ENCODE peak calls at places on chromosomes 2 and 18, in seven cellular contexts. E is neuronal stem cell, X is IMR-90, R is H9, F is H1, B is mesenchymal stem cell, V is trophoblast cell. U is an unnamed sample.

GRCh38 chr2:170886391-170886790 is 42.7 kb upstream of the GORASP2 start:
- DNase-seq in E (no peak), X (peak), R (no peak), F (no peak), B (peak), V (peak), U (no peak)

GRCh38 chr2:67566292-67566691 is 169.2 kb downstream of the ETAA1 start:
- DNase-seq in E (no peak), X (no peak), R (no peak), F (no peak), B (no peak), V (peak), U (no peak)

GRCh38 chr2:138335036-138335435 is 166.5 kb upstream of the SPOPL start:
- DNase-seq in E (no peak), X (no peak), R (no peak), F (no peak), B (peak), V (no peak), U (no peak)

GRCh38 chr18:11149441-11150270 is at the start of gene PIEZO2:
- DNase-seq in E (peak), X (peak), R (peak), F (peak), B (peak), V (no peak), U (peak)

GRCh38 chr2:183487316-183487715 is 363.1 kb downstream of the NUP35 start:
- DNase-seq in E (no peak), X (no peak), R (no peak), F (no peak), B (no peak), V (peak), U (no peak)

GRCh38 chr2:239235311-239235710 is 165.5 kb downstream of the HDAC4 start:
- DNase-seq in E (no peak), X (no peak), R (no peak), F (no peak), B (no peak), V (no peak), U (no peak)

GRCh38 chr2:61677306-61677705 is 139.2 kb upstream of the XPO1 start:
- DNase-seq in E (no peak), X (no peak), R (no peak), F (no peak), B (no peak), V (no peak), U (no peak)

GRCh38 chr18:74631242-74632087 is 33.8 kb downstream of the ZNF407 start:
- DNase-seq in E (no peak), X (peak), R (no peak), F (no peak), B (peak), V (peak), U (no peak)

GRCh38 chr18:35019929-35020328 is 21.3 kb upstream of the MAPRE2 start:
- DNase-seq in E (no peak), X (peak), R (no peak), F (no peak), B (peak), V (peak), U (no peak)

GRCh38 chr2:129396980-129397599 is 582.4 kb upstream of the RAB6C start:
- DNase-seq in E (peak), X (no peak), R (peak), F (no peak), B (peak), V (peak), U (peak)

GRCh38 chr2:134207589-134208209 is 46.2 kb upstream of the MGAT5 start:
- DNase-seq in E (no peak), X (peak), R (peak), F (peak), B (peak), V (peak), U (peak)

GRCh38 chr2:161116463-161116960 is 43.7 kb upstream of the TANK start:
- DNase-seq in E (no peak), X (no peak), R (no peak), F (no peak), B (no peak), V (no peak), U (no peak)

GRCh38 chr2:68569604-68570003 is 73.8 kb upstream of the PROKR1 start:
- DNase-seq in E (no peak), X (peak), R (no peak), F (no peak), B (no peak), V (no peak), U (no peak)

GRCh38 chr2:68579689-68580088 is 63.7 kb upstream of the PROKR1 start:
- DNase-seq in E (no peak), X (no peak), R (no peak), F (no peak), B (no peak), V (no peak), U (no peak)

GRCh38 chr2:68577183-68577582 is 66.2 kb upstream of the PROKR1 start:
- DNase-seq in E (no peak), X (peak), R (no peak), F (no peak), B (no peak), V (no peak), U (no peak)

GRCh38 chr2:68574202-68574791 is 69.1 kb upstream of the PROKR1 start:
- DNase-seq in E (no peak), X (no peak), R (no peak), F (no peak), B (no peak), V (no peak), U (no peak)
- H2AK5ac ChIP-seq in E (no peak), X (no peak), R (no peak), F (no peak), B (no peak), V (no peak), U (no peak)

GRCh38 chr2:175181104-175181876 is at the start of gene ATP5MC3:
- DNase-seq in E (peak), X (peak), R (peak), F (peak), B (peak), V (peak), U (peak)

GRCh38 chr2:175180701-175181103 is 808 bp downstream of the ATP5MC3 start:
- DNase-seq in E (no peak), X (peak), R (peak), F (no peak), B (peak), V (peak), U (peak)

GRCh38 chr2:175181877-175182308 is 383 bp upstream of the ATP5MC3 start:
- DNase-seq in E (no peak), X (no peak), R (no peak), F (no peak), B (no peak), V (no peak), U (no peak)

GRCh38 chr2:175187378-175187777 is 5.9 kb upstream of the ATP5MC3 start:
- DNase-seq in E (no peak), X (peak), R (peak), F (no peak), B (peak), V (no peak), U (peak)

DNA sequence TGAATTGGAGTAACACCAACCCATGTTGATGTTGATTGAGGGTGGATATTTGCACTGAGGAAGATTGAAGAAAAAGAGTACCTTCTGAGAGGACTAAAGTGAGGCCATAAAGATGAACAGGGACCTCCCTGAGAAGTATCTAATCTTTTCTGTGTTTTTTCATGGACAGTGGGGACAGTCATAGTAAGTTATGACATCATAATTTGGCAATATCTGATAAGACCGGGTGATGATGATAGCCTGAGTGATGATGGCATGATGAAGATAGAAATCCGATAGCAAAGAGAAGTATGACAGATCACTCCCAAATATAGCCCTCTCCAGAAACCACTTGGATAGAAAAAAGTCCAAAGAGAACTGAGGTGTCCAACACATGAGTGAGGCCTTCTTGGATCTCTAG is 2.2 kb upstream of the ATP5MC3 start:
- DNase-seq in E (no peak), X (no peak), R (no peak), F (no peak), B (no peak), V (peak), U (no peak)
- H2AK5ac ChIP-seq in E (no peak), X (no peak), R (no peak), F (no peak), B (no peak), V (no peak), U (no peak)

DNA sequence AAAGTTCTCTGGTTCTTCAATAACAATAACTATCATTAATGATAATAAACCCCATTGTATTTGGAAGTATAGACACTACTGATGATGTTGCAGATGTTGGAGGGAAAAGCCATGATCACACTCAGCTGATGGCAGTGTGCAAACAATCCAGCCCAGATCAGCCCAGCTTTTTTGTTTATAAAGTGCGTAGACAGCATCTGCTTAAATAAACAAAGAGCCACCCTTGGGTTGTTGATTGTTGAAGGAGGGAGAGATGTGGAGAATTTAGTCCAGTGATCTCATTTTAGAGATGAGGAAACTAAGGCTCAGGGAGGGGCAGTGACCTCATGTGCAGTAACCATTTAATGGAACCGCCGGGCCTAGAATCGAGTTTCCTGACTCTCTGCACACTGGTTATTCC is 56.0 kb upstream of the MEX3C start:
- DNase-seq in E (no peak), X (no peak), R (no peak), F (no peak), B (peak), V (no peak), U (no peak)
- H2AK5ac ChIP-seq in E (no peak), X (no peak), R (no peak), F (no peak), B (no peak), V (no peak), U (no peak)

DNA sequence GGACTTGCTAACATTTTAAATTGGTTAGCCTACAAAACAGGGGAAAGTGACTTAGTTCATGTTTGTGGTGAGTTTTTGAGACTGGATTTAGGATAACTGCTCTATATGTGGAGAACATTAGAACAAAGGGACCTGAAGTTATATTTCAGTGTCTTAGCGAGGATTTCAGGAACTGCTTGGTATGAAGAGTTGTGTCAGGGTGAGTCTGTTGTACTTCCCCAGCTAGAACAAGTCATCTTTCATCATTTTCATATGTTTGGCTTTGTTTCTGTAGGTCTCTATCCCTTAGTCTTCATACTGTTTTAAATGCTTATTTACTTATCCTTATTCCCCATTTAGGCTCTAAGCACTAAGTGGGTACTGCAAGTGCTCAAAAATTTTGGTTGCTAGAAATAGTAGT is 41.9 kb downstream of the KCMF1 start:
- DNase-seq in E (no peak), X (peak), R (no peak), F (no peak), B (no peak), V (no peak), U (no peak)
- H2AK5ac ChIP-seq in E (no peak), X (no peak), R (no peak), F (no peak), B (no peak), V (no peak), U (no peak)

GRCh38 chr2:189442468-189442867 is 1.2 kb downstream of the WDR75 start:
- DNase-seq in E (no peak), X (no peak), R (no peak), F (no peak), B (no peak), V (no peak), U (no peak)
- H2AK5ac ChIP-seq in E (no peak), X (no peak), R (no peak), F (no peak), B (peak), V (no peak), U (no peak)

DNA sequence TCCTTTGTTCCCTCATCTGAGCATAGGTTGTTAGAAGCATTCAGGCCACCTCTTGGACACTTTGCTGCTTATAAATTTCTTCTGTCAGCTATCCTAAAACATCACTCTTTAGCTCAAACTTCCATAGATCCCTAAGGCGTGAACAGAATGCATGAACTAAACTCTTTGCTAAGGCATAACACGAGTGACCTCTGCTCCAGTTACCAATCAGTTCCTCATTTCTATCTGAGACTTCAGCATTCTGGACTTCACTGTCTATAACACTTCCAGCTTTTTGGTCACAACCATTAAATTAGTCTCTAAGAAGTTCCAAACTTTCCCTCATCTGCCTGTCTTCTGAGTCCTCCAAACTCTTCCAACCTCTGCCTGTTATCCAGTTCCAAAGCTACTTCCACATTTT is 8.3 kb upstream of the VWA3B start:
- DNase-seq in E (no peak), X (no peak), R (no peak), F (no peak), B (no peak), V (no peak), U (no peak)
- H2AK5ac ChIP-seq in E (no peak), X (no peak), R (no peak), F (no peak), B (no peak), V (no peak), U (no peak)

GRCh38 chr2:146677280-146677679 is 1167.5 kb upstream of the ACVR2A start:
- DNase-seq in E (no peak), X (peak), R (no peak), F (no peak), B (no peak), V (no peak), U (peak)
- H2AK5ac ChIP-seq in E (no peak), X (no peak), R (no peak), F (no peak), B (no peak), V (no peak), U (no peak)

DNA sequence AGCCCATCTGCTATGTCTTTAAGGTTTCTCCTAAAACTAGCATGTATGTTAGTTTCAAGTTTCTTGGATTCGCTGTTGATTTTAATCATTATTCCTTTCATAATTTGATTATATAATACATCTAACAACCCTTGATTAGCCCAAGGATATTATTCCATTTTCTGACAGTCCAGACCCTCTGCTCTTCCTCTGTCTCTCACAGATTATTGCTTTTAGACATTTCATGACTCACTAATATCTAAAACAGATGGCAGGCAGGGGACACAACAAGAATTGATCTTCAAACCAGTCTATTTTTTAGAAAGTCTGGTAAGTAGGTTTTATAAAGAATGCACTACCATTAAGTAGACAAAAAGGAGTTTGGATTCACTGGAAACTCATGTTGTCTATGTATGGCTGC is 162.2 kb downstream of the ANKRD44 start:
- DNase-seq in E (no peak), X (no peak), R (no peak), F (no peak), B (no peak), V (no peak), U (no peak)
- H2AK5ac ChIP-seq in E (no peak), X (no peak), R (no peak), F (no peak), B (no peak), V (no peak), U (no peak)

GRCh38 chr18:36496022-36496421 is 198.5 kb downstream of the FHOD3 start:
- DNase-seq in E (no peak), X (no peak), R (no peak), F (peak), B (no peak), V (peak), U (no peak)
- H2AK5ac ChIP-seq in E (no peak), X (no peak), R (no peak), F (no peak), B (no peak), V (no peak), U (no peak)

GRCh38 chr2:12457831-12458230 is 258.9 kb upstream of the TRIB2 start:
- DNase-seq in E (no peak), X (peak), R (no peak), F (no peak), B (no peak), V (peak), U (no peak)

GRCh38 chr2:12467303-12467702 is 249.4 kb upstream of the TRIB2 start:
- DNase-seq in E (no peak), X (no peak), R (no peak), F (no peak), B (no peak), V (no peak), U (no peak)

GRCh38 chr2:12465631-12466135 is 251.1 kb upstream of the TRIB2 start:
- DNase-seq in E (no peak), X (no peak), R (no peak), F (no peak), B (peak), V (no peak), U (no peak)

GRCh38 chr2:12469053-12469625 is 247.6 kb upstream of the TRIB2 start:
- DNase-seq in E (no peak), X (peak), R (no peak), F (no peak), B (peak), V (no peak), U (no peak)

DNA sequence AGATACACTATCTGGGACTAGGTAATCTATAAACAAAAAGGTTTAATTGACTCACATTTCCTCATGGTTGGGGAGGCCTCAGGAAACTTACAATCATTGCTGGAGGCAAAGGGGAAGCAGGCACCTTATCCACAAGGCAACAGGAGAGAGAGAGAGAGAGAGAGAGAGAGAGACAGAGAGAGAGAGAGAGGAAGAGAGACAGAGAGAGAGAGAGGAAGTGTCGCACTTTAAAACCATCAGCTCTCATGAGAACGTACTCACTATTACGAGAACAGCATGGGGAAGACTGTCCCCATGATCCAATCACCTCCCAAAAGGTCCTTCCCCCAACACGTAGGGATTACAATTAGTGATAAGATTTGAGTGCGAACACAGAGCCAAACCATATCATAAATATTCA is 253.5 kb upstream of the TRIB2 start:
- DNase-seq in E (no peak), X (no peak), R (no peak), F (no peak), B (no peak), V (no peak), U (peak)
- H2AK5ac ChIP-seq in E (no peak), X (peak), R (no peak), F (no peak), B (no peak), V (no peak), U (no peak)